ENCODE peak calls at places on chromosomes 4 and X, in nine cellular contexts. A is colonic mucosa; G is foreskin fibroblast; D is AG10803; Q is transverse colon; J is cardiac fibroblast; T is left ventricle myocardium inferior; B is aorta; X is Jurkat, Clone E6-1. E is an unnamed sample.

GRCh38 chr4:159498371-159499115 is 395.7 kb downstream of the RAPGEF2 start:
- DNase-seq in G (no peak), B (no peak), J (peak), Q (no peak), D (no peak), A (no peak), X (no peak), T (no peak), E (no peak)

GRCh38 chr4:8770518-8771257 is 101.0 kb downstream of the HMX1 start:
- DNase-seq in T (peak), A (no peak), Q (no peak), X (peak), B (peak), G (no peak), D (no peak), J (no peak), E (no peak)

GRCh38 chr4:128468485-128468989 is 180.9 kb upstream of the PGRMC2 start:
- DNase-seq in G (peak), B (no peak), T (no peak), Q (peak), X (no peak), J (peak), A (peak), D (peak), E (peak)

GRCh38 chr4:13928214-13928613 is 300.7 kb upstream of the BOD1L1 start:
- DNase-seq in D (no peak), A (no peak), T (no peak), J (no peak), B (no peak), G (no peak), X (no peak), Q (no peak), E (no peak)

GRCh38 chr4:185346975-185347601 is 48.6 kb downstream of the LRP2BP start:
- DNase-seq in T (no peak), J (peak), A (no peak), G (no peak), X (no peak), D (no peak), B (no peak), Q (no peak), E (no peak)

GRCh38 chr4:159655547-159655946 is 552.7 kb downstream of the RAPGEF2 start:
- DNase-seq in X (no peak), D (no peak), J (peak), T (no peak), G (no peak), A (no peak), Q (no peak), B (no peak), E (peak)

GRCh38 chrX:16558489-16558888 is 91.5 kb upstream of the S100G start:
- DNase-seq in T (no peak), X (no peak), J (no peak), Q (no peak), G (no peak), D (peak), B (no peak), A (no peak), E (no peak)

GRCh38 chrX:143788265-143788664 is 67.7 kb upstream of the SPANXN2 start:
- DNase-seq in X (peak), J (peak), Q (no peak), G (no peak), T (no peak), B (no peak), A (no peak), D (peak), E (no peak)

GRCh38 chrX:128992107-128992971 is 531.0 kb downstream of the SMARCA1 start:
- DNase-seq in X (no peak), D (no peak), Q (no peak), J (no peak), T (no peak), B (no peak), A (no peak), G (no peak), E (no peak)

GRCh38 chr4:104747635-104748034 is 252.9 kb upstream of the CXXC4 start:
- DNase-seq in D (no peak), J (no peak), Q (no peak), G (no peak), B (no peak), T (no peak), A (no peak), X (no peak), E (no peak)

GRCh38 chr4:71487324-71487677 is 148.5 kb downstream of the SLC4A4 start:
- DNase-seq in B (no peak), G (no peak), Q (no peak), X (no peak), A (no peak), J (no peak), T (no peak), D (no peak), E (no peak)

GRCh38 chrX:74537011-74537390 is 77.4 kb downstream of the RLIM start:
- DNase-seq in X (no peak), T (peak), A (no peak), D (no peak), B (no peak), G (no peak), Q (no peak), J (peak), E (no peak)

GRCh38 chr4:42417491-42417890 is 20.2 kb downstream of the SHISA3 start:
- DNase-seq in A (no peak), G (no peak), T (no peak), J (no peak), X (no peak), Q (no peak), B (no peak), D (no peak), E (no peak)

GRCh38 chrX:87961471-87961870 is 443.9 kb downstream of the KLHL4 start:
- DNase-seq in X (no peak), J (no peak), G (no peak), A (no peak), D (no peak), B (peak), T (no peak), Q (no peak), E (no peak)

GRCh38 chr4:48131736-48132135 is 2.3 kb downstream of the TXK start:
- DNase-seq in Q (no peak), A (no peak), J (no peak), X (no peak), B (no peak), D (no peak), T (no peak), G (no peak), E (no peak)

GRCh38 chr4:74632634-74633033 is 161.7 kb downstream of the BTC start:
- DNase-seq in G (peak), X (peak), Q (peak), B (no peak), A (peak), J (peak), D (peak), T (no peak), E (peak)

GRCh38 chr4:132227349-132228165 is 921.5 kb upstream of the PCDH10 start:
- DNase-seq in X (no peak), T (no peak), B (peak), A (peak), G (peak), Q (no peak), J (peak), D (peak), E (no peak)

GRCh38 chr4:143701365-143701764 is 890 bp upstream of the FREM3 start:
- DNase-seq in J (no peak), Q (no peak), D (no peak), B (no peak), G (no peak), T (no peak), X (peak), A (no peak), E (no peak)

GRCh38 chrX:154369453-154370299 is 4.8 kb downstream of the FLNA start:
- DNase-seq in D (peak), X (peak), B (peak), J (peak), T (peak), Q (peak), G (peak), A (peak), E (peak)

GRCh38 chr4:185472063-185472542 is 570 bp upstream of the CCDC110 start:
- DNase-seq in D (no peak), A (no peak), B (no peak), X (no peak), G (peak), J (no peak), T (no peak), Q (no peak), E (no peak)

GRCh38 chr4:119084503-119084902 is 51.1 kb upstream of the MYOZ2 start:
- DNase-seq in G (no peak), X (no peak), T (no peak), J (no peak), B (no peak), A (no peak), Q (no peak), D (no peak), E (no peak)

GRCh38 chr4:100177126-100177525 is 13.1 kb downstream of the DDIT4L start:
- DNase-seq in X (no peak), D (no peak), A (no peak), J (no peak), Q (no peak), B (no peak), G (no peak), T (no peak), E (no peak)

GRCh38 chr4:173145111-173145510 is 23.5 kb upstream of the GALNT7 start:
- DNase-seq in D (no peak), A (no peak), X (no peak), Q (no peak), T (no peak), B (no peak), J (no peak), G (no peak), E (no peak)

GRCh38 chr4:71498002-71498401 is 159.2 kb downstream of the SLC4A4 start:
- DNase-seq in B (no peak), A (no peak), Q (no peak), J (peak), D (peak), T (no peak), X (no peak), G (no peak), E (no peak)

GRCh38 chr4:139175647-139176298 is 1.2 kb downstream of the ELF2 start:
- DNase-seq in T (no peak), X (no peak), D (peak), G (no peak), A (no peak), J (no peak), Q (no peak), B (no peak), E (no peak)

GRCh38 chr4:733631-733980 is 28.0 kb downstream of the PCGF3 start:
- DNase-seq in T (no peak), G (no peak), B (no peak), A (no peak), Q (no peak), X (no peak), D (no peak), J (no peak), E (no peak)

GRCh38 chrX:51803833-51804232 is 60.6 kb downstream of the GSPT2 start:
- DNase-seq in T (no peak), X (no peak), D (no peak), A (no peak), J (peak), B (no peak), Q (no peak), G (no peak), E (no peak)

GRCh38 chr4:183335369-183335940 is 13.2 kb upstream of the CLDN24 start:
- DNase-seq in X (no peak), T (no peak), Q (no peak), G (peak), A (no peak), D (peak), B (no peak), J (peak), E (peak)

GRCh38 chrX:154123241-154124219 is 20.5 kb upstream of the OPN1LW start:
- DNase-seq in B (peak), A (peak), X (peak), D (no peak), Q (peak), J (peak), T (peak), G (no peak), E (no peak)

GRCh38 chr4:10655968-10656367 is 28.6 kb downstream of the CLNK start:
- DNase-seq in Q (no peak), B (no peak), J (peak), A (no peak), X (no peak), T (no peak), G (peak), D (peak), E (peak)

GRCh38 chrX:54208531-54208930 is 25.5 kb upstream of the FAM120C start:
- DNase-seq in Q (no peak), J (peak), D (peak), X (no peak), T (no peak), A (no peak), B (no peak), G (peak), E (no peak)

GRCh38 chr4:140049024-140049923 is 104.7 kb downstream of the MAML3 start:
- DNase-seq in Q (peak), A (peak), X (peak), J (peak), T (no peak), G (peak), D (peak), B (no peak), E (no peak)

GRCh38 chrX:2828404-2829065 is at the start of gene GYG2:
- DNase-seq in G (no peak), Q (peak), A (peak), B (no peak), T (no peak), X (no peak), D (no peak), J (peak), E (no peak)

GRCh38 chr4:183430317-183430986 is 14.0 kb upstream of the CDKN2AIP start:
- DNase-seq in T (no peak), J (peak), Q (no peak), B (no peak), X (peak), D (no peak), G (no peak), A (peak), E (no peak)

GRCh38 chr4:119942806-119943205 is 123.8 kb downstream of the MAD2L1 start:
- DNase-seq in B (no peak), X (no peak), J (no peak), Q (no peak), G (peak), A (no peak), T (no peak), D (no peak), E (no peak)

GRCh38 chrX:68571292-68572256 is 72.7 kb downstream of the YIPF6 start:
- DNase-seq in X (no peak), T (no peak), Q (no peak), A (no peak), G (peak), J (peak), D (peak), B (no peak), E (peak)

GRCh38 chr4:1992468-1993168 is 16.2 kb downstream of the NELFA start:
- DNase-seq in J (peak), Q (no peak), D (no peak), A (no peak), T (no peak), B (peak), G (no peak), X (no peak), E (no peak)

GRCh38 chr4:7362341-7362740 is 72.4 kb downstream of the PSAPL1 start:
- DNase-seq in B (peak), T (no peak), X (no peak), A (no peak), Q (no peak), G (no peak), D (no peak), J (no peak), E (no peak)

GRCh38 chr4:7361256-7361655 is 73.5 kb downstream of the PSAPL1 start:
- DNase-seq in B (peak), D (no peak), X (no peak), A (peak), T (peak), Q (no peak), G (no peak), J (no peak), E (no peak)

GRCh38 chr4:7360802-7361201 is 73.9 kb downstream of the PSAPL1 start:
- DNase-seq in X (no peak), Q (no peak), A (no peak), T (no peak), B (peak), G (no peak), J (no peak), D (no peak), E (no peak)

GRCh38 chr4:7364979-7365378 is 69.8 kb downstream of the PSAPL1 start:
- DNase-seq in A (no peak), B (peak), X (no peak), J (no peak), T (peak), Q (no peak), D (no peak), G (no peak), E (no peak)

GRCh38 chr4:7362862-7363430 is 71.8 kb downstream of the PSAPL1 start:
- DNase-seq in A (no peak), G (no peak), J (no peak), B (no peak), X (no peak), T (no peak), Q (no peak), D (no peak), E (no peak)
- H3K4me3 ChIP-seq in A (no peak), G (no peak), J (no peak), B (no peak), X (no peak), T (no peak), Q (no peak), D (no peak), E (no peak)

DNA sequence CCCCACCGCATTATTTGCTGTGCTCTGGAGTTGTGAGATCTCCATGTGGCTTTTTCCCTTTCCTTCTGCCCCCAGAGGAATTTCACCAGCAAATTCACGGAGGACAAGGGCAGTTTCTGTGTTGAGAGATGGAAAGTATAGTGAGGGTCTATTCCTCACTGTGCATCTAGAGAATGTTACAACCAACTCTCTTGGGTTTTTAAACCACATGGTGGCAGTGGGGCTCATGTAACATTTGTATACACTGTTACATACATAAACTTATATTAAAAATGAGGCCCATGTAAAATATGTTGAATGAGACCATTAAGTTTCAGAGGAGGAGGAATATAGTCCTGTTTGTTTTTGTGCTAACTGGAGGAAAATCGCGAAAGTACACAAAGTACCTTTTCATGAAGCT is 914 bp upstream of the PRKG2 start:
- DNase-seq in B (no peak), A (no peak), D (no peak), T (no peak), Q (no peak), X (no peak), G (no peak), J (peak), E (no peak)
- H3K4me3 ChIP-seq in B (no peak), A (no peak), D (no peak), T (no peak), Q (no peak), X (no peak), G (peak), J (no peak), E (peak)

GRCh38 chr4:134201216-134202098 is at the start of gene PABPC4L:
- DNase-seq in T (peak), G (peak), X (no peak), A (peak), J (peak), B (peak), Q (no peak), D (peak), E (peak)
- H3K4me3 ChIP-seq in T (peak), G (peak), X (no peak), A (peak), J (peak), B (peak), Q (peak), D (peak), E (peak)

GRCh38 chr4:15339732-15340131 is 88.1 kb upstream of the C1QTNF7 start:
- DNase-seq in B (no peak), T (no peak), J (peak), X (no peak), A (no peak), G (no peak), D (no peak), Q (no peak), E (no peak)
- H3K4me3 ChIP-seq in B (peak), T (peak), J (no peak), X (no peak), A (no peak), G (peak), D (no peak), Q (peak), E (no peak)

GRCh38 chrX:107775734-107776511 is at the start of gene TSC22D3:
- DNase-seq in J (peak), X (no peak), B (peak), G (peak), Q (peak), T (peak), A (peak), D (peak), E (peak)

GRCh38 chrX:107775000-107775733 is 420 bp downstream of the TSC22D3 start:
- DNase-seq in D (no peak), T (no peak), Q (peak), B (no peak), J (no peak), X (no peak), A (no peak), G (no peak), E (no peak)

GRCh38 chrX:107776649-107777535 is 641 bp upstream of the NCBP2L start:
- DNase-seq in J (peak), X (peak), A (peak), B (peak), T (peak), Q (peak), D (peak), G (peak), E (peak)

GRCh38 chrX:107780525-107780924 is 3.0 kb downstream of the NCBP2L start:
- DNase-seq in X (no peak), G (no peak), D (no peak), J (no peak), T (no peak), A (no peak), B (no peak), Q (no peak), E (no peak)

GRCh38 chrX:107777536-107777832 is at the start of gene NCBP2L:
- DNase-seq in A (no peak), G (no peak), T (no peak), D (no peak), Q (no peak), X (no peak), B (no peak), J (no peak), E (no peak)
- H3K4me3 ChIP-seq in A (no peak), G (peak), T (peak), D (peak), Q (peak), X (no peak), B (no peak), J (peak), E (peak)

GRCh38 chr4:88846232-88846790 is 148.7 kb upstream of the NAP1L5 start:
- DNase-seq in B (no peak), T (no peak), J (peak), A (no peak), X (no peak), Q (no peak), G (no peak), D (no peak), E (peak)
- H3K4me3 ChIP-seq in B (no peak), T (no peak), J (no peak), A (no peak), X (no peak), Q (no peak), G (no peak), D (no peak), E (no peak)

DNA sequence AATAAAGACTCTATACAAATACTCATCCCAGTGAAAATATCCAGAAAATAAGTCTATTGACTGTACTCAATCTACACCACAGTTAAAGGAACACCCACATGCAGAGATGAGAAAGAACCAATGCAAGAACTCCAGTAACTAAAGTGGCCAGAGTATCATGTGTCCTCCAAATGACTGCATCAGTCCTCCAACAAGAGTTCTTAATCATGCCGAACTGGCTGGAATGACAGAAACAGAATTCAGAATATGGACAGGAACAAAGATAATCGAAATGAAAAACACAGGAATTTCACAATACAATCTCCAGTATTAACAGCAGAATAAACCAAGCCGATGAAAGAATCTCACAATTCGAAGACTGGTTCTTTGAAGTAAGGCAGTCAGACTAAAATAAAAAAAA is 210.3 kb downstream of the TBCK start:
- DNase-seq in X (no peak), D (no peak), J (no peak), B (no peak), T (no peak), G (no peak), A (no peak), Q (no peak), E (no peak)
- H3K4me3 ChIP-seq in X (no peak), D (no peak), J (no peak), B (no peak), T (no peak), G (no peak), A (no peak), Q (no peak), E (no peak)

GRCh38 chr4:18593297-18594002 is 571.9 kb upstream of the LCORL start:
- DNase-seq in J (peak), D (peak), T (no peak), G (peak), Q (peak), A (peak), X (peak), B (no peak), E (peak)
- H3K4me3 ChIP-seq in J (no peak), D (peak), T (no peak), G (peak), Q (no peak), A (no peak), X (no peak), B (no peak), E (peak)

GRCh38 chr4:6474053-6474568 is 1.7 kb upstream of the PPP2R2C start:
- DNase-seq in B (no peak), G (no peak), D (no peak), T (no peak), A (peak), J (no peak), X (no peak), Q (no peak), E (no peak)

GRCh38 chr4:6472008-6472386 is 417 bp downstream of the PPP2R2C start:
- DNase-seq in D (no peak), B (no peak), T (no peak), X (no peak), A (peak), J (no peak), G (no peak), Q (no peak), E (no peak)

GRCh38 chr4:6473264-6474052 is 1.0 kb upstream of the PPP2R2C start:
- DNase-seq in A (peak), G (no peak), X (no peak), T (no peak), Q (no peak), J (no peak), B (no peak), D (no peak), E (no peak)

GRCh38 chr4:6471303-6472007 is 959 bp downstream of the PPP2R2C start:
- DNase-seq in J (no peak), G (no peak), Q (no peak), X (no peak), T (no peak), D (no peak), A (no peak), B (no peak), E (no peak)

GRCh38 chr4:6472387-6473263 is at the start of gene PPP2R2C:
- DNase-seq in J (no peak), A (peak), T (no peak), B (no peak), Q (no peak), X (no peak), D (no peak), G (no peak), E (no peak)
- H3K4me3 ChIP-seq in J (no peak), A (no peak), T (peak), B (no peak), Q (no peak), X (no peak), D (no peak), G (no peak), E (no peak)

E was measured in retinal pigment epithelial cell.